ENCODE peak calls at places on chromosomes 4 and X, in seven cellular contexts. A is mammary epithelial cell, O is mucosa of descending colon, U is H9, M is heart left ventricle, B is choroid plexus epithelial cell, Z is fibroblast of lung. K is an unnamed sample.

GRCh38 chr4:164197556-164197955 is 556.4 kb upstream of the SMIM31 start:
- DNase-seq in Z (no peak), M (no peak), O (no peak), B (no peak), A (no peak), U (no peak), K (no peak)

GRCh38 chr4:99405433-99406115 is 29.6 kb downstream of the ADH7 start:
- DNase-seq in B (peak), A (peak), O (no peak), Z (peak), M (peak), U (peak), K (peak)

GRCh38 chr4:48651869-48652447 is 128.1 kb downstream of the FRYL start:
- DNase-seq in O (no peak), B (no peak), A (peak), M (no peak), U (no peak), Z (no peak), K (no peak)

GRCh38 chrX:66050140-66050569 is 10.3 kb upstream of the VSIG4 start:
- DNase-seq in A (no peak), O (no peak), B (no peak), Z (no peak), U (no peak), M (no peak), K (no peak)

GRCh38 chr4:39950861-39951481 is 26.7 kb downstream of the PDS5A start:
- DNase-seq in B (peak), Z (no peak), O (no peak), M (no peak), A (no peak), U (peak), K (no peak)

GRCh38 chr4:105909699-105910340 is 14.5 kb downstream of the NPNT start:
- DNase-seq in M (no peak), U (no peak), Z (peak), O (no peak), A (peak), B (no peak), K (no peak)

GRCh38 chrX:153883163-153883843 is 2.7 kb downstream of the L1CAM start:
- DNase-seq in U (no peak), B (no peak), A (no peak), O (no peak), M (no peak), Z (no peak), K (no peak)

GRCh38 chr4:184649971-184650855 is 675 bp downstream of the PRIMPOL start:
- DNase-seq in Z (peak), M (no peak), B (peak), U (no peak), O (peak), A (peak), K (no peak)

GRCh38 chr4:153038493-153039311 is 102.6 kb downstream of the FHDC1 start:
- DNase-seq in Z (no peak), M (no peak), A (no peak), O (no peak), U (no peak), B (no peak), K (no peak)

GRCh38 chr4:97645437-97645836 is 497.8 kb downstream of the STPG2 start:
- DNase-seq in Z (no peak), U (no peak), A (no peak), M (no peak), O (no peak), B (no peak), K (no peak)

GRCh38 chr4:91113130-91113706 is 986.0 kb downstream of the CCSER1 start:
- DNase-seq in A (peak), O (no peak), M (no peak), B (peak), Z (peak), U (no peak), K (no peak)
- TF ChIP-seq CTCF in A (peak), O (peak), M (peak), B (peak), Z (peak), U (peak), K (no peak)

GRCh38 chr4:54714631-54715030 is 56.9 kb downstream of the KIT start:
- DNase-seq in B (no peak), A (no peak), U (no peak), M (no peak), O (no peak), Z (no peak), K (no peak)
- TF ChIP-seq CTCF in B (no peak), A (no peak), U (no peak), M (no peak), O (no peak), Z (no peak), K (no peak)

GRCh38 chr4:890036-890695 is 42.0 kb downstream of the GAK start:
- DNase-seq in A (no peak), B (no peak), O (no peak), M (no peak), U (no peak), Z (no peak), K (no peak)

GRCh38 chr4:889516-889915 is 42.6 kb downstream of the GAK start:
- DNase-seq in B (no peak), Z (no peak), A (no peak), M (no peak), U (no peak), O (no peak), K (no peak)

GRCh38 chr4:892780-893179 is 39.3 kb downstream of the GAK start:
- DNase-seq in A (no peak), M (no peak), B (no peak), Z (no peak), O (no peak), U (no peak), K (no peak)

GRCh38 chr4:893276-893994 is 38.7 kb downstream of the GAK start:
- DNase-seq in M (no peak), A (no peak), U (no peak), B (no peak), Z (no peak), O (no peak), K (peak)

GRCh38 chr4:891747-892146 is 40.4 kb downstream of the GAK start:
- DNase-seq in Z (no peak), A (no peak), O (no peak), U (peak), M (no peak), B (peak), K (no peak)
- TF ChIP-seq CTCF in Z (no peak), A (peak), O (no peak), U (peak), M (no peak), B (peak), K (no peak)

GRCh38 chr4:86898562-86898961 is 6.3 kb upstream of the C4orf36 start:
- DNase-seq in U (peak), B (peak), Z (no peak), M (no peak), O (no peak), A (no peak), K (no peak)
- TF ChIP-seq CTCF in U (peak), B (peak), Z (no peak), M (no peak), O (no peak), A (peak), K (no peak)

DNA sequence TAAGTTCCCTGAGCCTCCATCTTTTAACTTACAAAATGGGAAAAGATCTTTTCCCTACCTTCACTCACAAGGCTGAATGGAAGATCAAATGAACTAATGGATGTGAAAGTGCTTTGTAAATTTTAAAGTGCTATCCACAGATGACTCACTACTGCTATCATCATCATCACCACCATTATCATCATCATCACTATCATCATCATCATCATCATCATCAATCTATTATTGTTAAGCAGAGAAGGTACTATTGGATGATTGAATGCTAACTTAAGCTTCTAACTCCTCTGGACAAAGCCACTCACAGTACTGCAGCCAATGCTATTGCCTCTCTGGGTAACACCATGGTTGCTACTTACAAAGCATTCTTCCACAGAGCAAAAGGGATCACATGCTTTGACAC is 1.9 kb downstream of the FRMD7 start:
- DNase-seq in A (no peak), Z (no peak), O (no peak), U (no peak), M (no peak), B (no peak), K (no peak)
- TF ChIP-seq CTCF in A (no peak), Z (no peak), O (no peak), U (no peak), M (no peak), B (no peak), K (no peak)

GRCh38 chr4:71549516-71550160 is 210.8 kb downstream of the SLC4A4 start:
- DNase-seq in Z (peak), B (no peak), A (no peak), U (no peak), O (no peak), M (no peak), K (no peak)
- TF ChIP-seq CTCF in Z (no peak), B (no peak), A (no peak), U (no peak), O (no peak), M (no peak), K (no peak)

GRCh38 chrX:49177338-49177833 is 5.7 kb downstream of the PLP2 start:
- DNase-seq in M (no peak), A (peak), Z (no peak), B (no peak), U (no peak), O (peak), K (no peak)
- TF ChIP-seq CTCF in M (no peak), A (peak), Z (no peak), B (peak), U (peak), O (no peak), K (no peak)

GRCh38 chr4:44632089-44632488 is 19.3 kb downstream of the YIPF7 start:
- DNase-seq in O (no peak), B (peak), A (no peak), Z (no peak), U (no peak), M (no peak), K (no peak)
- TF ChIP-seq CTCF in O (no peak), B (peak), A (peak), Z (no peak), U (no peak), M (no peak), K (no peak)